ENCODE peak calls at places on chromosomes 1 and 21, in five cellular contexts. J, W, R, Y and F are unnamed samples.

GRCh38 chr1:120176092-120176855 is at the start of gene SEC22B:
- DNase-seq in Y (peak), W (peak), R (peak), J (peak), F (peak)

GRCh38 chr1:5765465-5765864 is 226.8 kb downstream of the NPHP4 start:
- DNase-seq in J (no peak), Y (no peak), R (no peak), W (no peak), F (no peak)

GRCh38 chr1:74426208-74426932 is 86.0 kb downstream of the LRRC53 start:
- DNase-seq in Y (no peak), R (no peak), J (no peak), W (no peak), F (no peak)

GRCh38 chr1:28056129-28056925 is 32.1 kb downstream of the EYA3 start:
- DNase-seq in W (no peak), Y (no peak), J (no peak), R (no peak), F (no peak)

GRCh38 chr1:112557385-112557784 is 48.6 kb downstream of the WNT2B start:
- DNase-seq in W (no peak), R (no peak), J (no peak), Y (no peak), F (no peak)

GRCh38 chr1:208216806-208217205 is 27.4 kb downstream of the PLXNA2 start:
- DNase-seq in J (no peak), Y (no peak), R (no peak), W (no peak), F (no peak)

GRCh38 chr1:29728703-29729102 is 492.4 kb downstream of the PTPRU start:
- DNase-seq in R (no peak), J (no peak), Y (no peak), W (no peak), F (no peak)

GRCh38 chr1:78441921-78442320 is 48.9 kb upstream of the PTGFR start:
- DNase-seq in Y (no peak), W (no peak), R (no peak), J (no peak), F (no peak)

GRCh38 chr1:32848354-32849063 is 22.2 kb downstream of the FNDC5 start:
- DNase-seq in R (no peak), Y (no peak), J (no peak), W (no peak), F (no peak)

GRCh38 chr1:86507935-86508582 is 38.8 kb upstream of the CLCA4 start:
- DNase-seq in W (peak), J (no peak), Y (no peak), R (peak), F (no peak)

GRCh38 chr1:169288011-169288414 is 79.6 kb downstream of the NME7 start:
- DNase-seq in J (no peak), W (peak), R (peak), Y (no peak), F (no peak)

GRCh38 chr1:221620437-221621384 is 121.2 kb downstream of the DUSP10 start:
- DNase-seq in J (no peak), Y (no peak), R (no peak), W (no peak), F (no peak)

GRCh38 chr1:108826081-108826635 is 30.7 kb downstream of the AKNAD1 start:
- DNase-seq in Y (no peak), R (no peak), W (no peak), J (no peak), F (no peak)

GRCh38 chr1:15735304-15736034 is 589 bp upstream of the SLC25A34 start:
- DNase-seq in R (no peak), J (no peak), W (no peak), Y (no peak), F (no peak)
- TF ChIP-seq POLR2A in R (no peak), J (no peak), W (no peak), Y (peak), F (no peak)

DNA sequence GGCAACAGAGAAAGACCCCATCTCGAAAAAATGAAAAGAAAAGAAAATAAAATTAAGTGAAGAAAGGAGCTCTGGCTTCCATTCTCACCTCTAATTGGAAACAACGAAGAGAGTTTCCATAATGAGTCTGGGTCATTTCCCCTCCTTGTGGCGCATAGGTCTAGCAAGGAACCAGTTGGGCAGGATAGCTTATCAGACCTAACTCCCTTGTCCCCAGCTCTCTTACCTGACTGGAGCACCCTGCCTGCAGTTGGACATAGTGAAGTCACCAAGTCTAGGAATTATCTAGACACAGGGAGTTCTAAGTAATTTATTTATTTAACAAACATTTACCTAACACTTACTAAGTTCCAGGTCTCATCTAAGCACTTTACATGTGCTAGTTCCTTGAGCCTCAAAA is 63.0 kb upstream of the RAB4A start:
- DNase-seq in J (no peak), W (no peak), R (no peak), Y (no peak), F (no peak)
- TF ChIP-seq POLR2AphosphoS5 in J (no peak), W (no peak), R (no peak), Y (no peak), F (no peak)

DNA sequence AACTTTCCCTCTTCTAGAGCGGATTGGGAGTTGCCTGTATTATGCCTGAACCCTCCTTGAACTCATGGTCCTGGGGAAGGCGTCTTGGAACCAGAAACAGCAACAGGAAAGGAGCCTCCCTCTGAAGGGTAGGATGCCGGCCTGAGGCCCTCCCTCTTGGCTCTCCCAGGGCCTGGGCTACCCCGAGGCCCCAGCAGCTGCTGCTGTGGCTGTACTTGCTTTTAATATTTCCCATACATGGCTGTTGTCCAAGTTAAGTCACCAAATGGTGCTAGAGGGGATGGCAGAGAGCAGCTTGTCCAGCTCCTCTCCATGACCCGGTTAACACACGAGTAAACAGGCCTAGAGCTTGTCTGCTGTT is 10.5 kb downstream of the CHRNB2 start:
- DNase-seq in J (no peak), W (no peak), R (no peak), Y (no peak), F (no peak)
- TF ChIP-seq POLR2A in J (no peak), W (no peak), R (no peak), Y (peak), F (no peak)

DNA sequence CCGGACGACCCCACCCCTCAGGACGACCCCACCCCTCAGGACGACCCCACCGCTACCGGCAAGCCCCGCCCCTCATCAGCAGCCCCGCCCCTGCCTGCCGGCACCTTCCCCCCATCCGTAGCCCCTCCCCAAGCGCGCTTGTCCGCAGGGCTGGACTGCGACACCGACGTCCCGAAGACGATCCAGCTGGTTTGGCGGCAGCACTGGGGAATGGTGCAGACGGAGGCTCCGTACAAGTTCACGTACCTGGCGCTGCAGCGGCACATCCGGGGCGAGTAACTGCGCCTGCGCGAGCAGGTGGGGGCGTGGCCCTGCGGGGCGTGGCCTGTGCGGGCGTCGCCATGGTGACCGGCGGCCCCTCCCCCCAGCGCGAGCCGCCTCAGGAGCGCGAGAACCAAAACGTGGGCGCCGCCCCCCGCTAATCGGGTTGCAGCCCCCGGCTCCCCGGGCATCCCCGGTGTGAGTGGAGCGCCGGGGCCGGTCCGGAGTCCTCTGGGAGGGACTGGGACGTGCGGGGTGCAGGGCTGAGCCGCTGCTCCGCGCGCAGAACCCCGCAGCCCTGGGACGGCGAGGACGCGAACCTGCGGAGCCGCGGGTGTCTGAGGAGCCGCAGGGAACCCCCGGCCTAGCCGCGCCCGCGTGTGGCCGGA is 4.9 kb downstream of the RNF223 start:
- DNase-seq in Y (peak), R (peak), J (peak), W (peak), F (peak)
- TF ChIP-seq POLR2AphosphoS5 in Y (no peak), R (no peak), J (peak), W (peak), F (no peak)

DNA sequence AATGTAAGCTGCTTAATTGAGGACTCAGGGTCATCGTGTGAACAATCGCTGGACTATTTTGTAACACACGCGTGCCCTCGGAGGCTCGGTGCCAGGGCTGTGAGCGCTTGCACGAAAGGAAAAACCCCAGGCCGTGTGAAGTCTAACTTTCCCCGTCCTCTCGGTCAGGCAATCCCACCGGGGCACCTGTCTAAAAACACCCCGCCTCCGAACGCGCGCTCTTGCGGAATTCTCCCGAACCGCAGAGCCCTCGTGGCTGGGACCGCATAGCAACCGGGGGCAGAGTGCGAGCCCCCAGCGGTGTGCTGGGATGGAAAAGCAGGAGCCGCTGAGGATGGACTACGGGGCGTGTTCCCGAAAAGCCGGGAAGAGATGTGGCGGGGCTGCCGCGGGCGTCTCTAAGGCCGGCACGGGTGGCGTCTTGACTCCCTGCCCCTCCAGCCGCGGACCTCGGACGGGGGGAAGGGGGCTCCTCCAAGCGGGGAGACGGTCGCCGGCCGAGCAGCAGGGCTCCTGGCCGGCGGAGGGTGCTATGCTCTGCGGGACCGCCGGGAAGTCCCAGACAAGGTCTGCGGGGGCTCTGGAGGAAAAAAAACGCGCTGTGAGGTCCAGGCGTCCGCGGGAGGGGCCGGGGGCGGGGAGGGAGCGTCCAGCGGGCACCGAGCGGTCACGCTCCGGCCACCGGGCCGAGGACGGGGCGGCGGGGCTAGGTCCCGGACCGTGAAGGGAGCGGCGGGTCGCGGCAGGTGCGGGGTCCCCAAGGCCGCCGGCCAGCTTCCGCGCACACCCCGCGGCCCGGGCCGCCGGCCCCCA is 936 bp downstream of the ZBTB21 start:
- DNase-seq in W (no peak), R (peak), Y (no peak), J (no peak), F (peak)
- TF ChIP-seq POLR2A in W (no peak), R (no peak), Y (peak), J (no peak), F (no peak)

GRCh38 chr21:28421716-28422480 is 570.8 kb downstream of the LTN1 start:
- DNase-seq in R (no peak), W (no peak), Y (no peak), J (no peak), F (no peak)
- TF ChIP-seq POLR2AphosphoS5 in R (no peak), W (no peak), Y (no peak), J (no peak), F (no peak)

GRCh38 chr1:52553372-52554266 is 727 bp upstream of the TUT4 start:
- DNase-seq in J (peak), Y (peak), W (peak), R (peak), F (peak)
- TF ChIP-seq POLR2A in J (peak), Y (peak), W (peak), R (peak), F (no peak)

GRCh38 chr1:56970280-56970679 is 4.5 kb upstream of the C8B start:
- DNase-seq in J (no peak), Y (no peak), W (no peak), R (no peak), F (no peak)

GRCh38 chr1:56977910-56978309 is 12.1 kb upstream of the C8B start:
- DNase-seq in Y (no peak), W (no peak), R (no peak), J (no peak), F (no peak)

GRCh38 chr1:56975446-56975845 is 9.6 kb upstream of the C8B start:
- DNase-seq in J (no peak), W (no peak), R (no peak), Y (no peak), F (no peak)

GRCh38 chr1:56972971-56973370 is 7.2 kb upstream of the C8B start:
- DNase-seq in R (no peak), Y (no peak), W (no peak), J (no peak), F (no peak)

GRCh38 chr1:56973898-56974752 is 8.3 kb upstream of the C8B start:
- DNase-seq in Y (no peak), J (no peak), W (no peak), R (no peak), F (no peak)
- TF ChIP-seq POLR2AphosphoS5 in Y (no peak), J (no peak), W (no peak), R (no peak), F (no peak)

GRCh38 chr1:59703226-59703917 is 111.4 kb upstream of the HOOK1 start:
- DNase-seq in R (peak), J (no peak), W (no peak), Y (no peak), F (no peak)

GRCh38 chr1:59703918-59704378 is 110.8 kb upstream of the HOOK1 start:
- DNase-seq in R (no peak), Y (no peak), W (no peak), J (no peak), F (no peak)

GRCh38 chr1:59707216-59707615 is 107.5 kb upstream of the HOOK1 start:
- DNase-seq in W (peak), Y (no peak), R (peak), J (no peak), F (no peak)

GRCh38 chr1:59704721-59705120 is 110.0 kb upstream of the HOOK1 start:
- DNase-seq in J (no peak), R (no peak), W (no peak), Y (no peak), F (no peak)

GRCh38 chr1:59705849-59706599 is 108.7 kb upstream of the HOOK1 start:
- DNase-seq in W (no peak), Y (no peak), J (no peak), R (peak), F (no peak)
- TF ChIP-seq POLR2A in W (no peak), Y (no peak), J (no peak), R (no peak), F (no peak)

GRCh38 chr1:226654508-226655124 is 84.5 kb downstream of the ITPKB start:
- DNase-seq in R (no peak), J (no peak), Y (no peak), W (no peak), F (no peak)
- TF ChIP-seq POLR2AphosphoS5 in R (no peak), J (no peak), Y (no peak), W (no peak), F (no peak)